ENCODE peak calls at places on chromosomes 16 and 17, in four cellular contexts. One of them, this sample, is unnamed.

GRCh38 chr16:924806-925205 is 46.0 kb downstream of the LMF1 start:
- DNase-seq in GM23338: no peak
- DNase-seq in prostate gland: no peak
- DNase-seq in SK-N-SH: no peak
- DNase-seq in this sample: no peak

GRCh38 chr16:23254338-23254737 is 47.8 kb upstream of the SCNN1B start:
- DNase-seq in prostate gland: no peak
- DNase-seq in GM23338: peak; percentile 14
- DNase-seq in SK-N-SH: no peak
- DNase-seq in this sample: no peak

GRCh38 chr16:22063888-22064467 is 28.4 kb upstream of the VWA3A start:
- DNase-seq in GM23338: no peak
- DNase-seq in prostate gland: no peak
- DNase-seq in SK-N-SH: no peak
- DNase-seq in this sample: no peak

GRCh38 chr17:34261568-34261967 is 6.5 kb downstream of the CCL2 start:
- DNase-seq in GM23338: no peak
- DNase-seq in SK-N-SH: no peak
- DNase-seq in prostate gland: no peak
- DNase-seq in this sample: no peak

GRCh38 chr16:2404099-2404498 is 25.1 kb upstream of the CCNF start:
- DNase-seq in SK-N-SH: no peak
- DNase-seq in prostate gland: no peak
- DNase-seq in GM23338: no peak
- DNase-seq in this sample: no peak

GRCh38 chr17:60103957-60104356 is 25.2 kb upstream of the HEATR6 start:
- DNase-seq in GM23338: no peak
- DNase-seq in prostate gland: no peak
- DNase-seq in SK-N-SH: no peak
- DNase-seq in this sample: no peak

GRCh38 chr16:81436381-81436780 is 8.2 kb upstream of the CMIP start:
- DNase-seq in prostate gland: no peak
- DNase-seq in SK-N-SH: no peak
- DNase-seq in GM23338: no peak
- DNase-seq in this sample: no peak

GRCh38 chr17:27569257-27569722 is 61.7 kb upstream of the LGALS9 start:
- DNase-seq in prostate gland: no peak
- DNase-seq in SK-N-SH: peak; percentile 64
- DNase-seq in GM23338: peak; percentile 91
- DNase-seq in this sample: no peak

GRCh38 chr16:84737658-84738057 is 37.9 kb downstream of the USP10 start:
- DNase-seq in SK-N-SH: no peak
- DNase-seq in GM23338: no peak
- DNase-seq in prostate gland: peak; percentile 66
- DNase-seq in this sample: no peak

GRCh38 chr17:17836818-17837379 is at the start of gene SREBF1:
- DNase-seq in SK-N-SH: peak; percentile 87
- DNase-seq in GM23338: peak; percentile 95
- DNase-seq in prostate gland: no peak
- DNase-seq in this sample: no peak

GRCh38 chr17:64661981-64662773 is at the start of gene SMURF2:
- DNase-seq in GM23338: peak; percentile 80
- DNase-seq in prostate gland: peak; percentile 85
- DNase-seq in SK-N-SH: peak; percentile 100
- DNase-seq in this sample: peak; percentile 70

GRCh38 chr17:39197380-39198185 is at the start of gene CACNB1:
- DNase-seq in GM23338: peak; percentile 94
- DNase-seq in prostate gland: peak; percentile 56
- DNase-seq in SK-N-SH: peak; percentile 95
- DNase-seq in this sample: peak; percentile 65

GRCh38 chr17:62804822-62805221 is 3.3 kb downstream of the MARCHF10 start:
- DNase-seq in prostate gland: no peak
- DNase-seq in SK-N-SH: no peak
- DNase-seq in GM23338: no peak
- DNase-seq in this sample: no peak

GRCh38 chr16:54430491-54431030 is 144.0 kb upstream of the IRX3 start:
- DNase-seq in prostate gland: no peak
- DNase-seq in GM23338: no peak
- DNase-seq in SK-N-SH: no peak
- DNase-seq in this sample: no peak

GRCh38 chr17:34572483-34572882 is 6.9 kb upstream of the TMEM132E start:
- DNase-seq in SK-N-SH: no peak
- DNase-seq in GM23338: no peak
- DNase-seq in prostate gland: no peak
- DNase-seq in this sample: no peak

GRCh38 chr17:43453331-43453812 is 30.4 kb upstream of the DHX8 start:
- DNase-seq in SK-N-SH: no peak
- DNase-seq in prostate gland: no peak
- DNase-seq in GM23338: no peak
- DNase-seq in this sample: no peak

GRCh38 chr17:58219789-58220183 is 731 bp upstream of the MKS1 start:
- DNase-seq in prostate gland: peak; percentile 40
- DNase-seq in GM23338: no peak
- DNase-seq in SK-N-SH: peak; percentile 15
- DNase-seq in this sample: no peak
- H3K27ac ChIP-seq in prostate gland: peak overlapping the region; percentile 72
- H3K27ac ChIP-seq in GM23338: no peak overlapping the region
- H3K27ac ChIP-seq in SK-N-SH: no peak overlapping the region
- H3K27ac ChIP-seq in this sample: peak overlapping the region; percentile 91

GRCh38 chr17:48026503-48027321 is 10.9 kb downstream of the COPZ2 start:
- DNase-seq in GM23338: peak; percentile 96
- DNase-seq in SK-N-SH: peak; percentile 91
- DNase-seq in prostate gland: peak; percentile 91
- DNase-seq in this sample: peak; percentile 92
- TF ChIP-seq POLR2AphosphoS5 in GM23338: no peak
- TF ChIP-seq POLR2AphosphoS5 in SK-N-SH: peak; percentile 22
- TF ChIP-seq POLR2AphosphoS5 in prostate gland: peak; percentile 90
- TF ChIP-seq POLR2AphosphoS5 in this sample: peak; percentile 11

DNA sequence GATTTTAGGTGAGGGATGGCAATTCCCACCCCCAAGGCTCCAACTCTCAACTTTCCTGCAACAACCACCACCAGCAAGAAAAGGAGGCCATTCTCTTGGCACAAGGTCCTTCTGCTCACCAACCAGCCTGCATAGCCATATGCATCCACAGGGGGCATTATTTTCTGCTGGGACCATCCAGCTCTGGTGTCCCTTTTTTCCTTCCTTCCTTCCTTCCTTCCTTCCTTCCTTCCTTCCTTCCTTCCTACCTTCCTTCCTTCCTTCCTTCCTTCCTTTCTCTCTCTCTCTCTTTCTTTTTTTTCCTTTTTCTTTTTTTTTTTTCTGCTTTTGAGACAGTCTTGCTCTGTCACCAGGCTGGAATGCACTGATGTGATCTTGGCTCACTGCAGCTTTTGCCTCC is 21.1 kb upstream of the COX10 start:
- DNase-seq in SK-N-SH: peak; percentile 33
- DNase-seq in GM23338: peak; percentile 70
- DNase-seq in prostate gland: no peak
- DNase-seq in this sample: no peak
- TF ChIP-seq CTCF in SK-N-SH: peak; percentile 44
- TF ChIP-seq CTCF in GM23338: peak; percentile 48
- TF ChIP-seq CTCF in prostate gland: no peak
- TF ChIP-seq CTCF in this sample: no peak

GRCh38 chr17:21077286-21077685 is 34.5 kb upstream of the USP22 start:
- DNase-seq in prostate gland: no peak
- DNase-seq in SK-N-SH: no peak
- DNase-seq in GM23338: no peak
- DNase-seq in this sample: no peak
- H3K27ac ChIP-seq in prostate gland: no peak overlapping the region
- H3K27ac ChIP-seq in SK-N-SH: no peak overlapping the region
- H3K27ac ChIP-seq in GM23338: no peak overlapping the region
- H3K27ac ChIP-seq in this sample: no peak overlapping the region

GRCh38 chr16:9138731-9139501 is 47.5 kb downstream of the HAPSTR1 start:
- DNase-seq in GM23338: peak; percentile 91
- DNase-seq in prostate gland: peak; percentile 32
- DNase-seq in SK-N-SH: peak; percentile 78
- DNase-seq in this sample: peak; percentile 65
- TF ChIP-seq POLR2AphosphoS5 in GM23338: no peak
- TF ChIP-seq POLR2AphosphoS5 in prostate gland: no peak
- TF ChIP-seq POLR2AphosphoS5 in SK-N-SH: no peak
- TF ChIP-seq POLR2AphosphoS5 in this sample: no peak

GRCh38 chr17:31079731-31080130 is 15.0 kb upstream of the NF1 start:
- DNase-seq in SK-N-SH: no peak
- DNase-seq in GM23338: no peak
- DNase-seq in prostate gland: no peak
- DNase-seq in this sample: no peak
- TF ChIP-seq CTCF in SK-N-SH: no peak
- TF ChIP-seq CTCF in GM23338: no peak
- TF ChIP-seq CTCF in prostate gland: no peak
- TF ChIP-seq CTCF in this sample: no peak

GRCh38 chr17:51398647-51399046 is 138.3 kb downstream of the UTP18 start:
- DNase-seq in prostate gland: no peak
- DNase-seq in SK-N-SH: peak; percentile 40
- DNase-seq in GM23338: no peak
- DNase-seq in this sample: no peak
- H3K27ac ChIP-seq in prostate gland: no peak overlapping the region
- H3K27ac ChIP-seq in SK-N-SH: peak overlapping the region; percentile 2
- H3K27ac ChIP-seq in GM23338: no peak overlapping the region
- H3K27ac ChIP-seq in this sample: no peak overlapping the region

GRCh38 chr16:12545792-12546342 is 257.8 kb downstream of the CPPED1 start:
- DNase-seq in SK-N-SH: no peak
- DNase-seq in prostate gland: no peak
- DNase-seq in GM23338: no peak
- DNase-seq in this sample: no peak
- TF ChIP-seq POLR2AphosphoS5 in SK-N-SH: no peak
- TF ChIP-seq POLR2AphosphoS5 in prostate gland: no peak
- TF ChIP-seq POLR2AphosphoS5 in GM23338: no peak
- TF ChIP-seq POLR2AphosphoS5 in this sample: no peak